ENCODE peak calls at places on chromosome 14, in nine cellular contexts. W is aorta; K is GM23248; R is H9; C is neural progenitor cell; A is CD4-positive, alpha-beta T cell; T is MG63; L is effector memory CD4-positive, alpha-beta T cell; J is SJSA1. F is an unnamed sample. For H3K27me3, the result is how much of the 10 kb centered on the place peaks cover.

GRCh38 chr14:23130875-23131274 is 11.8 kb upstream of the CEBPE start:
- DNase-seq in R (no peak), W (no peak), K (no peak), T (no peak), A (no peak), C (no peak), J (no peak), L (no peak), F (no peak)

GRCh38 chr14:91311284-91311662 is 66.8 kb upstream of the GPR68 start:
- DNase-seq in T (no peak), J (no peak), W (no peak), R (no peak), C (no peak), K (no peak), L (peak), A (peak), F (no peak)

GRCh38 chr14:31411218-31411727 is 9.1 kb downstream of the HEATR5A start:
- DNase-seq in R (no peak), W (no peak), A (no peak), C (no peak), T (no peak), L (no peak), J (no peak), K (peak), F (no peak)

GRCh38 chr14:55094630-55095157 is 34.4 kb upstream of the LGALS3 start:
- DNase-seq in C (no peak), K (peak), R (no peak), L (no peak), J (peak), T (no peak), A (no peak), W (no peak), F (no peak)

GRCh38 chr14:70073924-70074566 is 114.7 kb downstream of the SLC8A3 start:
- DNase-seq in K (peak), J (peak), W (peak), C (peak), T (peak), R (peak), A (peak), L (peak), F (no peak)

GRCh38 chr14:97994020-97994531 is 1196.9 kb downstream of the VRK1 start:
- DNase-seq in J (no peak), L (no peak), T (no peak), A (peak), R (no peak), W (no peak), K (no peak), C (no peak), F (no peak)

GRCh38 chr14:92692822-92693226 is 55.6 kb downstream of the LGMN start:
- DNase-seq in A (peak), T (peak), C (no peak), L (no peak), R (no peak), J (no peak), K (peak), W (peak), F (no peak)

GRCh38 chr14:22513066-22513812 is 75.8 kb downstream of the DAD1 start:
- DNase-seq in C (no peak), T (no peak), W (no peak), J (peak), L (no peak), K (no peak), A (no peak), R (no peak), F (no peak)

GRCh38 chr14:49896956-49897355 is 4.1 kb downstream of the ARF6 start:
- DNase-seq in W (no peak), L (no peak), T (no peak), C (no peak), R (no peak), K (no peak), J (no peak), A (no peak), F (no peak)

GRCh38 chr14:90760591-90761316 is 55.5 kb downstream of the TTC7B start:
- DNase-seq in R (peak), C (peak), K (peak), T (no peak), W (no peak), A (no peak), L (no peak), J (no peak), F (no peak)

GRCh38 chr14:21671371-21671770 is 2.2 kb downstream of the OR4E1 start:
- DNase-seq in K (no peak), J (no peak), R (no peak), T (no peak), C (no peak), L (no peak), W (no peak), A (no peak), F (no peak)

GRCh38 chr14:96284008-96284407 is 28.0 kb downstream of the BDKRB1 start:
- DNase-seq in W (no peak), R (no peak), K (no peak), A (no peak), L (no peak), C (no peak), J (no peak), T (no peak), F (no peak)

GRCh38 chr14:39492267-39492666 is 60.0 kb upstream of the FBXO33 start:
- DNase-seq in A (no peak), K (peak), J (peak), R (no peak), C (no peak), L (no peak), T (no peak), W (no peak), F (peak)

GRCh38 chr14:60090864-60091519 is 731 bp upstream of the PCNX4 start:
- DNase-seq in L (no peak), J (no peak), W (peak), T (peak), A (peak), C (peak), K (peak), R (no peak), F (no peak)

GRCh38 chr14:52563120-52563519 is 10.5 kb downstream of the GPR137C start:
- DNase-seq in A (no peak), T (no peak), W (no peak), K (peak), C (no peak), L (no peak), J (peak), R (no peak), F (no peak)

GRCh38 chr14:89425931-89426330 is 8.9 kb upstream of the FOXN3 start:
- DNase-seq in C (no peak), R (no peak), T (peak), L (no peak), A (no peak), W (no peak), J (peak), K (peak), F (peak)

GRCh38 chr14:90607141-90607540 is 209.1 kb downstream of the TTC7B start:
- DNase-seq in J (no peak), C (no peak), W (no peak), K (no peak), L (no peak), T (peak), R (no peak), A (no peak), F (no peak)

GRCh38 chr14:61927521-61927920 is 165.3 kb downstream of the SNAPC1 start:
- DNase-seq in R (no peak), K (peak), C (peak), A (no peak), W (no peak), T (no peak), L (no peak), J (peak), F (no peak)
- H3K27me3 ChIP-seq in R (under half), K (under half), C (under half), A (under half), W (under half), T (under half), L (under half), J (under half), F (under half)

GRCh38 chr14:73783107-73783727 is 68.4 kb upstream of the PTGR2 start:
- DNase-seq in T (no peak), A (no peak), K (no peak), J (peak), L (no peak), C (peak), R (peak), W (peak), F (no peak)

GRCh38 chr14:73778736-73779135 is 64.6 kb upstream of the PNMA1 start:
- DNase-seq in K (no peak), R (no peak), W (no peak), A (no peak), T (no peak), L (no peak), J (no peak), C (no peak), F (no peak)

GRCh38 chr14:73782623-73783022 is 68.4 kb upstream of the PNMA1 start:
- DNase-seq in W (no peak), L (no peak), J (no peak), A (no peak), T (no peak), K (no peak), R (peak), C (no peak), F (no peak)

GRCh38 chr14:73780391-73780790 is 66.2 kb upstream of the PNMA1 start:
- DNase-seq in K (no peak), R (no peak), W (peak), L (no peak), J (no peak), T (no peak), A (no peak), C (no peak), F (no peak)

GRCh38 chr14:73780896-73781295 is 66.7 kb upstream of the PNMA1 start:
- DNase-seq in K (no peak), R (no peak), A (no peak), L (no peak), W (no peak), C (no peak), J (no peak), T (no peak), F (no peak)
- H3K27me3 ChIP-seq in K (under half), R (under half), A (under half), L (under half), W (under half), C (half or more), J (under half), T (under half), F (under half)

GRCh38 chr14:56795284-56795622 is 15.0 kb downstream of the OTX2 start:
- DNase-seq in A (no peak), C (no peak), R (peak), J (no peak), W (no peak), K (no peak), L (no peak), T (no peak), F (no peak)
- H3K27me3 ChIP-seq in A (half or more), C (half or more), R (under half), J (half or more), W (under half), K (half or more), L (half or more), T (under half), F (under half)

DNA sequence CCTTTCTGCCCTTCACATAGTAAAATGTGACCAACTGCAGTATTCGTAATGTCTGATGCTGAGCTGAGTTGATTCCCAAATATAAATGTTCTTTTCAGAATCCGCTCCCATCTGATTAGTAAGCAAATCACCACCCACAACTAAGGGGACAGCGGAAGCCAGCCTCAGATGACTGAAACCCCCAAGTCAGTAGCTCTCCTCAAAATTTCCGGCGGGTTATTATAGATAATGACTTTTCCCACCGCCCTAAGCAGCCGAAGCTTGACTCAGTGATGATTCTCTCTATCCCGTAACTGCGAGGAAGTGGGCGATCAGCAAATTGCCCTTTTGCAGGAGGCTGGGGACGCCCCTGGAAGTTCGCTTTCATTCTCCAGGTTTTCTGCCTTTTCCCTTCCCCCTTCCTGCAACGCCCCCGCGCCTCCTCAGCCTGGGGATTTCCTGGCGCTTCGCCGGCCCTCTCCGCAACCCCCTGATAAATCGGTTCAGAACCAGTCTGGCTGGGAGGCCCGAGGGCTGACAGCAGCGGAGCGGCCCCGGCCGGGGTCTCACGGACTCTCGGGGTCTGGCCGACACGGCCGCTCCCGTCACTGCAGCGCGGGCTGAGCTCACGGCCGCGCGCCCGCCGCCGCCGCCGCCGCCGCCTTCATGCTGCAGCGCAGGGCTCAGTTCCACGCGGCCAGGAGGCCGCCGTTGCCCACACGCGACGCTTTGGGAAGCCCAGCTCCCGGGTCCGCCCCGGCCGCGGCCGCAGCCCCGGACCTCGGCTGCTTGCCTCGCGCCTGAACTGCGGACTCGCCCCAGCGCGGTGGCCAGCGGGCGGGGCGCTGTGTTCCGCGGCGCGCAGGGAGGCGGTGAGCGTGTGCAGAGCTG is at the start of gene LRFN5:
- DNase-seq in J (no peak), K (peak), R (peak), W (peak), C (peak), T (peak), A (no peak), L (no peak), F (no peak)
- H3K27me3 ChIP-seq in J (under half), K (under half), R (under half), W (under half), C (half or more), T (under half), A (half or more), L (under half), F (under half)

DNA sequence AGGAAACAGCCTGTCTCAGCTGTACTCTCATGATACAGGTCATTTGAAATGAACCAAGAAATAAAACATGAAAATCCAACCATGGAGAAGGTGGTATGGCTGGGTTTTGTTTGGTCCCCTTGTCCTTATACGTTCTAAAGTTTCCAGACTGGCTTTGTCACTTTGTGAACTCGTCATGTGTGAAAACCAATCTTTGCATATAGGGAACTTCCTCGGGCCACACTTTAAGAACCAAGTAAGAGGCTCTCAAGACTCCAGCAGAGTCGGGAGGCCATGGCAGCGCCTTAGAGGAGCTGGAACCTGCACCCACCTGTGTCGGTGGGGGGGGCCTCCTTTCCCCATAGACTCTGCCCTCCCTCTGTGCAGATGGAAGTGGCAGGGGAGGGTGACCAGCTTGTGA is 125.2 kb downstream of the ESRRB start:
- DNase-seq in A (no peak), C (no peak), J (no peak), T (no peak), R (no peak), K (no peak), L (no peak), W (no peak), F (no peak)
- H3K27me3 ChIP-seq in A (under half), C (under half), J (under half), T (under half), R (under half), K (under half), L (under half), W (under half), F (under half)

DNA sequence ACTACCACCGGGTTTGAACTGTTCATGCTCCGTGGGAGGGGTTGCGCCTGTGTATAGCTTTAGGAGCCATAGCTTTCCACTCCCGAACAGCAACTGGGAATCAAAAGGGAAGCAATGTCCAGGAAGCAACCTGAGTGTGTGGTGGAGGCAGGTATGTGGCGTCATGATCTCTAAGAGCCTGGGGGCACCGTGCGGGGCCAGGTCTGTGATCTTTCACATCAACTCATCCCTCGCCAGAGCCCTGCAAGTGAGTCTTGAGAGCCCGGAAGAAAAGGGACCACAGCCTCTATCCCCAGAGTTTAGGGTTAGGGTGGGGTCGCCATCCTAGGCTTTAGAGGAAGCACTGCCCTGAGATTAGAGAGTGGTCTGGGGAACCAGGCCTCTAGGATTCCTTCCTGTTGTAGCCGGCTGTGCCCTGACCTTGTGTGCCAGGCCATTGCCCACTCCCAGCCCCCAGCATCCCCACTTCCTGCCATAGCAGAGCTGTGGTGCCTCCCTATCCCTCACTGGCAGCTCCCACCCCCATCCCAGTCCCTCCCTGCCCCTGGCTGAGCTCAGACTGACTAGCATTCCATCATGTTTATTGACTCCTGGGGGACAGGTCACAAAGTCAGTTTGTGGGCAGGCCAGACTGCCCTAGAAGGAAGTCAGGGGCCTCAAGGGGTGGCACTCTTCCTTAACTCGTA is 733 bp upstream of the ADCY4 start:
- DNase-seq in J (no peak), R (no peak), T (no peak), W (no peak), C (no peak), A (no peak), K (no peak), L (no peak), F (no peak)
- H3K27me3 ChIP-seq in J (under half), R (half or more), T (under half), W (under half), C (half or more), A (under half), K (under half), L (under half), F (under half)

GRCh38 chr14:104937161-104937560 is 12.5 kb downstream of the PLD4 start:
- DNase-seq in T (no peak), K (no peak), A (no peak), R (no peak), L (no peak), W (no peak), C (no peak), J (no peak), F (no peak)
- H3K27me3 ChIP-seq in T (under half), K (under half), A (under half), R (under half), L (under half), W (under half), C (half or more), J (under half), F (under half)

F was measured in BJ.